ENCODE peak calls at places on chromosomes 7 and 10, in nine cellular contexts. K is sigmoid colon, G is uterus, X is MCF 10A, S is A673, L is transverse colon, B is osteocyte, O is Peyer's patch, Y is fibroblast of lung. A is an unnamed sample.

GRCh38 chr10:80333985-80334384 is 22.6 kb downstream of the DYDC1 start:
- DNase-seq in G (no peak), K (no peak), S (no peak), B (no peak), O (no peak), L (no peak), Y (no peak), X (peak; percentile 44), A (no peak)

GRCh38 chr7:37916673-37917660 is at the start of gene SFRP4:
- DNase-seq in Y (peak; percentile 70), K (peak; percentile 82), G (peak; percentile 85), L (peak; percentile 35), B (no peak), X (peak; percentile 52), O (peak; percentile 69), S (peak; percentile 67), A (no peak)

GRCh38 chr7:30206942-30207341 is 72.2 kb downstream of the MTURN start:
- DNase-seq in X (peak; percentile 1), G (no peak), Y (peak; percentile 20), O (no peak), L (no peak), B (no peak), S (no peak), K (no peak), A (no peak)

GRCh38 chr10:33015798-33016547 is 57.9 kb upstream of the ITGB1 start:
- DNase-seq in K (no peak), L (no peak), O (no peak), Y (peak; percentile 87), S (no peak), X (no peak), G (no peak), B (no peak), A (no peak)

GRCh38 chr10:78165617-78166016 is 132.0 kb downstream of the RPS24 start:
- DNase-seq in Y (no peak), S (no peak), O (no peak), K (no peak), L (no peak), B (no peak), X (peak; percentile 24), G (no peak), A (no peak)

GRCh38 chr10:121608669-121609190 is 10.5 kb upstream of the FGFR2 start:
- DNase-seq in K (peak; percentile 71), G (peak; percentile 57), L (peak; percentile 75), O (peak; percentile 75), B (no peak), X (peak; percentile 54), Y (no peak), S (peak; percentile 46), A (no peak)

GRCh38 chr7:18547509-18548187 is 52.1 kb downstream of the HDAC9 start:
- DNase-seq in B (no peak), S (peak; percentile 88), K (no peak), Y (no peak), O (no peak), G (no peak), X (no peak), L (no peak), A (no peak)

GRCh38 chr10:18204050-18204449 is 63.8 kb downstream of the CACNB2 start:
- DNase-seq in K (no peak), Y (peak; percentile 40), S (no peak), G (no peak), O (no peak), L (no peak), X (no peak), B (no peak), A (no peak)

GRCh38 chr10:72335394-72336258 is 19.1 kb downstream of the DNAJB12 start:
- DNase-seq in B (no peak), X (peak; percentile 90), L (peak; percentile 70), O (peak; percentile 90), K (peak; percentile 83), G (peak; percentile 67), Y (peak; percentile 67), S (no peak), A (no peak)

GRCh38 chr10:112369495-112370423 is 4.2 kb upstream of the ACSL5 start:
- DNase-seq in G (no peak), X (no peak), Y (no peak), L (peak; percentile 8), S (no peak), K (no peak), O (peak; percentile 38), B (no peak), A (no peak)

GRCh38 chr7:3157541-3158287 is 114.0 kb upstream of the CARD11 start:
- DNase-seq in X (peak; percentile 53), S (peak; percentile 51), O (no peak), K (peak; percentile 60), G (no peak), Y (peak; percentile 66), B (no peak), L (no peak), A (no peak)

GRCh38 chr10:73931767-73932624 is 21.1 kb downstream of the PLAU start:
- DNase-seq in X (peak; percentile 99), O (peak; percentile 77), S (no peak), K (no peak), L (no peak), B (no peak), Y (peak; percentile 34), G (no peak), A (no peak)

GRCh38 chr7:1534330-1535099 is 4.0 kb downstream of the MAFK start:
- DNase-seq in G (no peak), Y (no peak), B (no peak), L (peak; percentile 12), X (no peak), S (no peak), K (peak; percentile 66), O (no peak), A (no peak)

GRCh38 chr7:119963654-119964053 is 309.3 kb upstream of the KCND2 start:
- DNase-seq in G (no peak), X (no peak), K (no peak), O (no peak), L (no peak), Y (no peak), S (no peak), B (no peak), A (no peak)

DNA sequence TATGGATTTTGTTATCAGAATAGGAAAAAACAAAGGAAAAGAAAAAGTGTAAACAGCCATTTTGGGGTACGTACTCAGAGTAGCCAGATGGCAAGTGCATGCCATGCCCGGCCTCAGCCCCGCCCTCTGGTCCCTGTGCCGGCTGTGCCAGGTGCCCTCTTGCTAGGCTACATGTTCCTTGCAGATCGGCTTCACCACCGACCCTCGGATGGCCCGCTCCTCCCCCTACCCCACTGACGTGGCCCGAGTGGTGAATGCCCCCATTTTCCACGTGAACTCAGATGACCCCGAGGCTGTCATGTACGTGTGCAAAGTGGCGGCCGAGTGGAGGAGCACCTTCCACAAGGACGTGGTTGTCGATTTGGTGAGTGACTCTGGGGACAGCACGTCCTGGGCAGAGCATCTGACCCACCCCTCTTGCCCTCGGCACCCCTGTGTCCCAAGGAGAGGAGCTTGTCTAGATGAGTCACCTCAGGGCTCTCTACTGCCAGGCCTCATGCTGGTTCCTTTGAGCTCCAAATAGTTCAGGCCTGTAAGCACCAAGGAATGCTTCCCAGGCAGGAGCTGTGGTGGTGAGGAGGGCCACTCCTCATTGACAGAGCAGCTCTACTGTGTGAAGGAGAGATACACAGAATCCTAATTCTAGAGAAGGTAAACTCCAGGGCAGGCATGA is 54.9 kb upstream of the ZMIZ2 start:
- DNase-seq in O (no peak), Y (peak; percentile 85), S (no peak), B (no peak), X (peak; percentile 63), K (peak; percentile 47), G (no peak), L (no peak), A (peak; percentile 5)
- TF ChIP-seq CTCF in O (no peak), Y (no peak), S (no peak), B (no peak), X (no peak), K (no peak), G (no peak), L (no peak), A (no peak)

DNA sequence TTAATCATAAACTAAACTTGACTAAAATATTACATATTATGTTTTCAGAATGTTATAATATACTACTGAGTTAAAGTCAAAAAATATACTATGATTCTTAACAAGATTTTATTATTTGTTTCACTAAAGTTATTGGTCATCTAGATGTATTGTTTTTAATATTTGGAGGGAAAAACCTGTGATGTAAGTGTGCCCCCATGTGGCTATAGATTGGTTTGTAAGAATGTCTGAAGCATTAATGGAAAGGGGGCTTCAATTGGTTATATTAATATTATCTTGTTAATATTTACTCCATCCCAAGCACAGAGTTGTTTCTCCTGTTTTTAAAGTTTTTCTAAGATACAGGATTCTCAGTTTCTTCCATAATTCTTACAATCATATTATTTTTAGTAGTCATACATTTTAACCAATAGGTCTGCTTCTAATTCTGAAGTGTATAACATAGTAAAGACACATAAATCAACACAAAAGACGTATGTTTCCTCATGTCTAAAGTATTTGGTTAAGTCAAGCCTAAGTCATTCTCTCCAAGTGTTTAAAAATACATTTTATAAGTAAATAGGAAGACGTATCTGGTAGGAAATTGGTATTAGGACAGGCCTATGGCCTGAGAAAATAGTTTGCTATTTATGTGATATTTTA is 58.0 kb downstream of the GNAT3 start:
- DNase-seq in X (peak; percentile 43), O (no peak), Y (no peak), G (no peak), S (peak; percentile 58), K (no peak), L (no peak), B (no peak), A (no peak)
- TF ChIP-seq CTCF in X (peak; percentile 52), O (no peak), Y (no peak), G (peak; percentile 38), S (peak; percentile 70), K (no peak), L (no peak), B (peak; percentile 75), A (peak; percentile 40)

DNA sequence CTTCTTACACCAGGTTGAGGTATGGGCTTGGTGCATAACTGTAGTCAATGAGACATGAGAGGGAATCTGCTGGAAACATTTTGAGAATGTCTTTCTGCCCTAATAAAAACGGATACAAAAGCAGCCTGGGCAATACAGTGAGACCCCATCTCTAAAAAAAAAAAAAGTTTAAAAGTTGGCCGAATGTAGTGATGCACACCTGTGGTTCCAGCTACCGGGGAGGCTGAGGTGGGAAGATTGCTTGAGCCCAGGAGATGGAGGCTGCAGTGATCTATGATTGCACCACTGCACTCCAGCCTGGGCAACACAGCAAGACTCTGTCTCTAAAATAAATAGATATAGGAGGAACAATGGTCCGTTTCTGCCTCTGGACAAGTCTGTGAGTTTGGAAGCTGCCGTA is 81.5 kb upstream of the FAM171A1 start:
- DNase-seq in X (no peak), B (no peak), O (no peak), G (no peak), K (no peak), Y (no peak), S (no peak), L (no peak), A (no peak)
- TF ChIP-seq CTCF in X (no peak), B (no peak), O (no peak), G (no peak), K (no peak), Y (no peak), S (no peak), L (no peak), A (no peak)

DNA sequence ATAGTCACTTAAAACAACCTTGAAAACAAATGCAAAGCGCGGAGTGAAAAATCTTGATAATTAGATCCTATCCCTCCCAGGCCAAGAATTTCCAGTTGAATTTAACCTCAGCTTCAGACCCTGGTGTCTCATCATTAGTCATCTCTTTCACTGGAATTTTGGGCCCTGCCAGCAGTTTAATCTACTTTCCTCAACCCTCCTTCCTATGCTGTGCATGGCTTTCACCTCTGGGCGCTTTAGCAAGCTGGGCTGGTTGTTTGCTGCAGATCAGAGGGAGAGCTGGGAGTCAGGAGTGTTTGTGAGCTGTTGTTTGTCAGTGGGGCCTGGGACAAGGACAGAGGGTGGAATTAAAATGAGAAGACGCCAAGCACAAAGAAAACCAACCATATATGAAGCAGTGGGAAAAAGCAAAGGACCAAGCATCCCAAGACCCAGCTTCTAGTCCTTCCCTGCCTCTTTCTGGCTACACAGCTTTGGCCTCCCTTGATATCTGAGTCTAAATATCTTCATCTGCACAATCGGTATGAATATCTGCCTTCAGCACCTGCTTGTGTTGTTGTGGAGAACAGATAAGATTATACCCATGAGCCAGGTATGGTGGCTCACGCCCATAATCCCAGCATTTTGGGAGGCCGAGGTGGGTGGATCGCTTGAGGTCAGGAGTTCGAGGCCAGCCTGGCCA is 13.5 kb downstream of the MYOF start:
- DNase-seq in S (peak; percentile 69), K (no peak), G (peak; percentile 50), B (no peak), X (peak; percentile 93), L (no peak), Y (peak; percentile 96), O (no peak), A (peak; percentile 73)
- TF ChIP-seq CTCF in S (no peak), K (no peak), G (no peak), B (no peak), X (no peak), L (no peak), Y (no peak), O (no peak), A (no peak)